ENCODE peak calls at places on chromosomes 6 and 20, in ten cellular contexts. J, G, I, B, C, Q, Z, Y, E and U are unnamed samples.

GRCh38 chr6:7726416-7727149 is 684 bp downstream of the BMP6 start:
- DNase-seq in Y (no peak), Q (peak), C (no peak), E (no peak), Z (peak), G (no peak), B (no peak), I (no peak), J (no peak), U (peak)

GRCh38 chr20:12860619-12861247 is 148.0 kb upstream of the SPTLC3 start:
- DNase-seq in G (no peak), Q (no peak), B (no peak), C (no peak), I (no peak), Z (no peak), J (no peak), Y (no peak), E (no peak), U (no peak)

GRCh38 chr6:165204807-165205545 is 104.4 kb downstream of the C6orf118 start:
- DNase-seq in B (no peak), Q (no peak), G (no peak), C (no peak), Y (no peak), I (no peak), E (no peak), Z (no peak), J (no peak), U (no peak)

GRCh38 chr20:208937-209566 is 18.0 kb upstream of the DEFB129 start:
- DNase-seq in J (peak), Q (peak), C (no peak), B (no peak), E (no peak), Z (peak), Y (peak), G (no peak), I (peak), U (peak)

GRCh38 chr20:58528412-58528811 is 13.2 kb upstream of the APCDD1L start:
- DNase-seq in I (no peak), J (no peak), C (no peak), B (no peak), Y (no peak), G (no peak), Q (no peak), Z (no peak), E (no peak), U (no peak)

GRCh38 chr6:146651482-146651863 is 52.7 kb downstream of the ADGB start:
- DNase-seq in B (no peak), Y (no peak), G (no peak), Z (no peak), E (no peak), Q (no peak), I (no peak), J (no peak), C (no peak), U (no peak)

GRCh38 chr6:155341130-155341828 is 27.0 kb upstream of the TFB1M start:
- DNase-seq in J (no peak), I (no peak), G (no peak), Z (no peak), C (no peak), E (no peak), B (no peak), Y (no peak), Q (peak), U (no peak)

GRCh38 chr6:20906938-20907337 is 372.7 kb downstream of the CDKAL1 start:
- DNase-seq in E (no peak), Q (peak), J (no peak), G (no peak), Z (no peak), Y (peak), B (no peak), C (no peak), I (peak), U (no peak)

GRCh38 chr6:91718198-91718597 is 1131.3 kb upstream of the MAP3K7 start:
- DNase-seq in G (no peak), C (no peak), Q (no peak), Z (no peak), E (no peak), Y (no peak), B (no peak), J (no peak), I (no peak), U (no peak)

GRCh38 chr6:106154326-106154725 is 68.2 kb downstream of the PRDM1 start:
- DNase-seq in Y (no peak), J (no peak), Q (no peak), C (no peak), I (no peak), G (no peak), E (no peak), B (no peak), Z (no peak), U (no peak)

GRCh38 chr6:31896856-31897611 is 464 bp downstream of the EHMT2 start:
- DNase-seq in Q (peak), G (no peak), Y (no peak), E (no peak), I (no peak), C (no peak), Z (no peak), B (no peak), J (no peak), U (no peak)

GRCh38 chr6:145704153-145704781 is 31.1 kb downstream of the EPM2A start:
- DNase-seq in I (no peak), Y (no peak), C (no peak), Q (peak), G (no peak), B (no peak), J (no peak), E (no peak), Z (no peak), U (peak)

GRCh38 chr6:169839898-169840631 is 88.6 kb downstream of the ERMARD start:
- DNase-seq in B (peak), G (no peak), E (no peak), C (no peak), Y (no peak), J (no peak), I (no peak), Z (no peak), Q (no peak), U (no peak)

GRCh38 chr20:5675103-5676091 is 74.8 kb upstream of the SHLD1 start:
- DNase-seq in E (no peak), Q (no peak), J (no peak), Y (no peak), C (no peak), Z (no peak), B (no peak), I (no peak), G (no peak), U (no peak)

GRCh38 chr6:153325661-153326060 is 194.6 kb upstream of the RGS17 start:
- DNase-seq in G (no peak), C (no peak), Y (no peak), E (no peak), J (no peak), Q (no peak), B (no peak), Z (no peak), I (no peak), U (no peak)

GRCh38 chr6:116468293-116468692 is 7.1 kb downstream of the CALHM6 start:
- DNase-seq in E (no peak), Q (no peak), J (no peak), G (no peak), B (no peak), Z (no peak), I (no peak), Y (no peak), C (no peak), U (no peak)

GRCh38 chr6:105851181-105851580 is 235.0 kb upstream of the PRDM1 start:
- DNase-seq in B (no peak), G (no peak), E (no peak), Y (peak), J (no peak), I (peak), Z (no peak), Q (peak), C (peak), U (no peak)

GRCh38 chr6:164048840-164049239 is 634.3 kb downstream of the QKI start:
- DNase-seq in C (no peak), Z (no peak), G (no peak), J (no peak), I (no peak), Y (no peak), B (no peak), E (no peak), Q (no peak), U (no peak)

GRCh38 chr6:168078943-168079405 is at the start of gene FRMD1:
- DNase-seq in B (peak), C (no peak), Z (no peak), J (no peak), Q (no peak), Y (no peak), E (no peak), G (no peak), I (no peak), U (no peak)

GRCh38 chr6:21800948-21801438 is 207.4 kb downstream of the SOX4 start:
- DNase-seq in E (no peak), Z (no peak), G (no peak), I (no peak), B (no peak), Q (no peak), Y (no peak), C (no peak), J (peak), U (peak)

GRCh38 chr20:54025166-54025835 is 45.1 kb downstream of the BCAS1 start:
- DNase-seq in B (no peak), I (no peak), Y (no peak), J (no peak), Z (no peak), G (no peak), E (no peak), C (no peak), Q (peak), U (no peak)

GRCh38 chr20:50565874-50566273 is 55.7 kb downstream of the PTPN1 start:
- DNase-seq in C (no peak), G (no peak), E (no peak), Z (no peak), I (no peak), Q (no peak), J (no peak), Y (no peak), B (no peak), U (no peak)

GRCh38 chr6:139373928-139374356 is 506 bp downstream of the CITED2 start:
- DNase-seq in B (no peak), G (no peak), C (no peak), Y (no peak), J (no peak), E (no peak), Z (no peak), I (no peak), Q (no peak), U (no peak)